ENCODE peak calls at places on chromosomes 13 and 19, in ten cellular contexts. S, P, D, A, I, Y, T, O, H and Q are unnamed samples.

GRCh38 chr13:74107598-74107997 is 26.6 kb downstream of the KLF12 start:
- DNase-seq in T (no peak), H (no peak), P (no peak), A (no peak), D (no peak), S (no peak), O (no peak), Y (no peak), I (no peak), Q (no peak)

GRCh38 chr13:49587311-49587847 is 2.0 kb upstream of the RCBTB1 start:
- DNase-seq in S (no peak), O (no peak), T (no peak), P (peak), H (no peak), I (peak), D (peak), Y (no peak), A (no peak), Q (no peak)

GRCh38 chr13:35252536-35253205 is 223.8 kb downstream of the MAB21L1 start:
- DNase-seq in A (no peak), P (no peak), S (no peak), H (no peak), O (no peak), Y (no peak), D (no peak), T (no peak), I (peak), Q (no peak)

GRCh38 chr19:27964165-27964564 is 1248.8 kb downstream of the UQCRFS1 start:
- DNase-seq in H (no peak), P (no peak), S (no peak), O (no peak), T (no peak), Y (no peak), A (no peak), I (no peak), D (peak), Q (no peak)

GRCh38 chr19:4744451-4745170 is 21.0 kb upstream of the DPP9 start:
- DNase-seq in H (no peak), I (peak), S (no peak), D (peak), O (no peak), T (no peak), Y (no peak), A (no peak), P (peak), Q (no peak)

GRCh38 chr13:44197791-44198770 is 175.5 kb upstream of the SERP2 start:
- DNase-seq in D (peak), H (no peak), A (no peak), I (peak), S (no peak), T (no peak), O (no peak), P (peak), Y (no peak), Q (no peak)

GRCh38 chr13:80340643-80341097 is 256 bp downstream of the SPRY2 start:
- DNase-seq in I (peak), H (peak), D (peak), T (no peak), A (no peak), O (no peak), S (no peak), P (peak), Y (no peak), Q (no peak)

GRCh38 chr19:51602189-51602854 is 27.9 kb downstream of the SIGLEC5 start:
- DNase-seq in H (no peak), O (no peak), T (no peak), P (no peak), I (no peak), A (no peak), D (no peak), S (no peak), Y (no peak), Q (no peak)

GRCh38 chr13:67372868-67373464 is 142.8 kb upstream of the PCDH9 start:
- DNase-seq in D (no peak), I (no peak), S (no peak), T (no peak), A (no peak), O (no peak), H (no peak), P (no peak), Y (no peak), Q (no peak)

GRCh38 chr19:46902402-46902766 is 41.6 kb downstream of the ARHGAP35 start:
- DNase-seq in I (peak), O (no peak), P (no peak), Y (no peak), T (no peak), A (no peak), H (no peak), D (peak), S (no peak), Q (no peak)

GRCh38 chr19:44641460-44641859 is 2.2 kb upstream of the PVR start:
- DNase-seq in Y (no peak), H (no peak), D (no peak), A (no peak), T (no peak), I (no peak), S (no peak), P (no peak), O (no peak), Q (no peak)

GRCh38 chr13:42474954-42475353 is 99.0 kb upstream of the TNFSF11 start:
- DNase-seq in T (no peak), O (no peak), D (peak), P (peak), A (no peak), S (no peak), H (no peak), I (no peak), Y (no peak), Q (no peak)

GRCh38 chr13:39538826-39539555 is 64.0 kb downstream of the LHFPL6 start:
- DNase-seq in O (no peak), T (no peak), S (no peak), H (no peak), P (peak), I (no peak), D (peak), Y (no peak), A (no peak), Q (no peak)

GRCh38 chr13:85508683-85509329 is 290.4 kb downstream of the SLITRK6 start:
- DNase-seq in S (no peak), T (peak), H (no peak), I (peak), Y (no peak), A (no peak), P (peak), O (no peak), D (peak), Q (no peak)

GRCh38 chr19:19782783-19783182 is 38.8 kb downstream of the ZNF506 start:
- DNase-seq in P (no peak), T (no peak), D (no peak), I (no peak), Y (no peak), H (no peak), A (no peak), S (no peak), O (no peak), Q (no peak)

GRCh38 chr13:27327633-27328032 is 57.0 kb downstream of the RASL11A start:
- DNase-seq in D (no peak), S (no peak), P (no peak), H (no peak), O (no peak), A (no peak), Y (no peak), I (no peak), T (no peak), Q (no peak)

GRCh38 chr13:99517984-99518383 is 16.7 kb downstream of the TM9SF2 start:
- DNase-seq in P (no peak), S (no peak), T (no peak), O (no peak), A (no peak), D (no peak), I (no peak), Y (no peak), H (no peak), Q (no peak)

GRCh38 chr19:48874309-48875135 is 2.3 kb downstream of the PPP1R15A start:
- DNase-seq in I (peak), P (peak), O (no peak), S (no peak), A (no peak), H (peak), Y (no peak), T (no peak), D (peak), Q (no peak)

GRCh38 chr19:10604460-10604980 is 17.4 kb upstream of the AP1M2 start:
- DNase-seq in A (peak), I (no peak), T (no peak), D (no peak), Y (peak), H (peak), P (no peak), S (no peak), O (peak), Q (no peak)

GRCh38 chr13:39039033-39039432 is 777 bp downstream of the NHLRC3 start:
- DNase-seq in T (no peak), H (no peak), S (no peak), O (no peak), P (no peak), I (no peak), A (no peak), Y (no peak), D (no peak), Q (no peak)

GRCh38 chr13:105291987-105292386 is 1243.5 kb downstream of the EFNB2 start:
- DNase-seq in P (no peak), H (no peak), A (no peak), T (no peak), I (no peak), D (no peak), S (no peak), O (no peak), Y (no peak), Q (no peak)

GRCh38 chr13:53781941-53782340 is 753.3 kb downstream of the OLFM4 start:
- DNase-seq in H (no peak), A (no peak), Y (no peak), O (no peak), S (no peak), T (no peak), I (no peak), D (no peak), P (no peak), Q (no peak)

GRCh38 chr13:29369060-29369743 is 226.3 kb downstream of the SLC7A1 start:
- DNase-seq in I (peak), D (peak), P (peak), T (no peak), S (no peak), H (no peak), A (peak), Y (peak), O (no peak), Q (no peak)
- TF ChIP-seq CTCF in I (peak), D (peak), P (peak), T (peak), S (peak), H (no peak), A (peak), Y (peak), O (peak), Q (peak)

GRCh38 chr13:94209110-94209509 is 270.4 kb downstream of the DCT start:
- DNase-seq in I (no peak), H (no peak), Y (no peak), A (no peak), O (no peak), P (no peak), D (no peak), T (no peak), S (no peak), Q (no peak)
- TF ChIP-seq CTCF in I (no peak), H (no peak), Y (no peak), A (no peak), O (no peak), P (no peak), D (no peak), T (no peak), S (no peak), Q (no peak)

GRCh38 chr13:109192306-109192705 is 562.9 kb downstream of the MYO16 start:
- DNase-seq in D (no peak), A (no peak), H (no peak), O (no peak), P (no peak), I (no peak), Y (no peak), S (no peak), T (no peak), Q (no peak)

GRCh38 chr13:109198585-109198984 is 569.2 kb downstream of the MYO16 start:
- DNase-seq in H (no peak), S (no peak), Y (no peak), A (no peak), T (no peak), I (peak), D (peak), O (no peak), P (no peak), Q (no peak)

GRCh38 chr13:109200556-109200955 is 571.1 kb downstream of the MYO16 start:
- DNase-seq in I (no peak), D (no peak), T (no peak), Y (no peak), A (no peak), H (no peak), S (no peak), O (no peak), P (no peak), Q (no peak)

GRCh38 chr13:109199280-109199679 is 569.9 kb downstream of the MYO16 start:
- DNase-seq in H (no peak), A (no peak), Y (no peak), I (no peak), P (no peak), T (no peak), D (no peak), S (no peak), O (no peak), Q (no peak)

DNA sequence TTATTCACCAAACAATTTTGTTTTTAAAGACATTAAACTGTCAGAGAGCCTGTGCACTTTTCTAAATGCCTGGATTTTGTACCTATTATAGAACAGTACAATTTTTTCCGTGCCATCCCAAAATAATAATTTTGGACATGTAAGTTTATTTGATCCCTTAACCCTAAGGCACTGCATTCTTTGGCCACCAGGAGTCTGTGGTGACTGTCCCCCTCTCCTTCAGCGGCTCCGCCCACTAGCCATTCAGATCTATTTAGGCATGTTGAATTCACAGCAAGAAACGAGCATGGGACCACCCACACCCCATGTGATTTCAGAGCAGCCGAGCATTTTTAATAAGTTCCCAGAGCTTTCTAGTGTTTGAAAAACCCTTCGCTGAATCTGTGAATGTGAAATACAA is 567.5 kb downstream of the MYO16 start:
- DNase-seq in P (no peak), H (no peak), S (no peak), T (peak), O (no peak), D (no peak), A (peak), I (no peak), Y (no peak), Q (no peak)
- TF ChIP-seq CTCF in P (peak), H (no peak), S (peak), T (no peak), O (no peak), D (no peak), A (peak), I (no peak), Y (no peak), Q (no peak)

GRCh38 chr19:38211206-38211605 is 12.8 kb downstream of the DPF1 start:
- DNase-seq in Y (peak), O (no peak), T (peak), P (no peak), D (no peak), I (no peak), A (no peak), H (no peak), S (no peak), Q (no peak)
- TF ChIP-seq CTCF in Y (no peak), O (no peak), T (no peak), P (peak), D (peak), I (peak), A (peak), H (no peak), S (peak), Q (no peak)

GRCh38 chr19:14078406-14078805 is 5.8 kb downstream of the MISP3 start:
- DNase-seq in S (no peak), T (no peak), O (no peak), I (no peak), D (no peak), H (no peak), A (no peak), Y (no peak), P (no peak), Q (no peak)

GRCh38 chr19:14070268-14071050 is 2.1 kb upstream of the MISP3 start:
- DNase-seq in T (no peak), Y (no peak), D (no peak), A (no peak), I (no peak), S (no peak), H (no peak), P (no peak), O (peak), Q (no peak)

GRCh38 chr19:14072535-14073231 is at the start of gene MISP3:
- DNase-seq in P (no peak), O (peak), Y (peak), D (peak), A (no peak), H (peak), T (no peak), I (no peak), S (no peak), Q (no peak)

GRCh38 chr19:14073232-14073924 is 792 bp downstream of the MISP3 start:
- DNase-seq in A (peak), P (peak), S (peak), T (peak), Y (peak), O (peak), H (peak), D (peak), I (peak), Q (no peak)

DNA sequence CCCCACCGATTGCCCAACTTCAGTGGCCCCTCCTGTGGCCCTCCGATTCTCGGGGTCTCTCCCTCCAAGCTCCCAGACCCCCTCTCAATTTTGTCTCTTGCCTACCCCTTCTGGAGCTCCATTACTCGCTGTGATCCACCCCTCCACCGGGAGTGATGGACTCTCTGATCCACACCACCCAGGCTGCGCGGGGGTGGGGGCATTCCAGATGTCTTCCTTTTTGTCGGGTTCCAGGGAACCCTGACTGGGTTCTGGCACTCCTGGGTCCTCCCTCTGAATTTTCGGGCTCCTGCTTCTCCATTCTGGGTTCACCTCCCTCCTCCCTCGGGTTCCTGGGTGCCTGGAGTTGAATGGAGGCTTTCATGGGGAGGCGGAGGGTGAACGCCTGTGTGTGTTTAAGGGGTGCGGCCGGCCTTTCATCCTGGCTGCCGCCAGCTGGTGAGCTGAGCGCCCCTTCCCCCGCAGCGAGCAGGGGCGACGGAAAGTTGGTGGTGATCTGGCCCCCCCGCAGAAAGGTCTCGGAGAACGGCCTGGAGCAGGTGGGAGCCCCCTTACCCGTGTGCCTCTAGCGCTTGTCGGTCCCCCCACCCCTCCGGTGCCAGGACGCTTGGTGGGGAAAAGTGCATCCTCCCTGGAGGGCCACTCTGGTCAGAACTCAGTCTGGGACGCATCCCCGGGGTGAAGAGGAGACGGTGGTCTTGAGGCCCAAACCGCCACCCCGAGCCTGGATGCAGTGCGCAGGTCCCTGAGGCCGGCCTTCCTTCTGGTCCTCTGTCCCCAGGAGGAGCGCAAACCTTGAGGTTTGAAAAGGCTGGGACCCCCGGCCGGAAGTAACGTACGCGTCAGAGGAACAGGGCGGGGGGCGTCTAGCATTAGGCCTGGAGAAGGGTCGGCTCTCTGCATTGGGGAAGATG is 1.6 kb downstream of the MISP3 start:
- DNase-seq in P (no peak), O (no peak), I (peak), S (no peak), D (no peak), H (no peak), A (no peak), T (no peak), Y (peak), Q (no peak)
- TF ChIP-seq CTCF in P (no peak), O (no peak), I (no peak), S (no peak), D (no peak), H (no peak), A (no peak), T (no peak), Y (peak), Q (no peak)

DNA sequence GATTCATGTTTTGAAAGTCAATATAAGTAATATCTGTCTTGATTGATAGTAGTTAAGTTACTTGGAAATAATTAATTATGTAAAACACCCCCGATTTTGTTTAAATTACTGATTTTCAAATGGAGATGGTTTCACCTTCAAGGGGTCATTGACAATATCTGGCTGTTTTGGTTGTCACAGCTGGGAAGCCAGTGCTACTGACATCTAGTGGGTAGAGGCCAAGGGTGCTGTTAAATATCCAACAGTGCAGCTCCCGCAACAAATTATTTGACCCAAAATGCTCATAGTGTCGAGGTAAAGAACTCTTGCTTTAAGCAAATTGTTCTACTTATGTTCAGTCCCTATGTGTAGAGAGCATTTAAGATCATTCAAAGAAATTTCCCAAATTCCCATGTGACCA is 50.6 kb upstream of the PCDH20 start:
- DNase-seq in P (no peak), A (peak), I (peak), O (no peak), S (no peak), D (no peak), Y (no peak), T (peak), H (no peak), Q (no peak)
- TF ChIP-seq CTCF in P (peak), A (no peak), I (peak), O (peak), S (peak), D (no peak), Y (no peak), T (no peak), H (no peak), Q (no peak)

DNA sequence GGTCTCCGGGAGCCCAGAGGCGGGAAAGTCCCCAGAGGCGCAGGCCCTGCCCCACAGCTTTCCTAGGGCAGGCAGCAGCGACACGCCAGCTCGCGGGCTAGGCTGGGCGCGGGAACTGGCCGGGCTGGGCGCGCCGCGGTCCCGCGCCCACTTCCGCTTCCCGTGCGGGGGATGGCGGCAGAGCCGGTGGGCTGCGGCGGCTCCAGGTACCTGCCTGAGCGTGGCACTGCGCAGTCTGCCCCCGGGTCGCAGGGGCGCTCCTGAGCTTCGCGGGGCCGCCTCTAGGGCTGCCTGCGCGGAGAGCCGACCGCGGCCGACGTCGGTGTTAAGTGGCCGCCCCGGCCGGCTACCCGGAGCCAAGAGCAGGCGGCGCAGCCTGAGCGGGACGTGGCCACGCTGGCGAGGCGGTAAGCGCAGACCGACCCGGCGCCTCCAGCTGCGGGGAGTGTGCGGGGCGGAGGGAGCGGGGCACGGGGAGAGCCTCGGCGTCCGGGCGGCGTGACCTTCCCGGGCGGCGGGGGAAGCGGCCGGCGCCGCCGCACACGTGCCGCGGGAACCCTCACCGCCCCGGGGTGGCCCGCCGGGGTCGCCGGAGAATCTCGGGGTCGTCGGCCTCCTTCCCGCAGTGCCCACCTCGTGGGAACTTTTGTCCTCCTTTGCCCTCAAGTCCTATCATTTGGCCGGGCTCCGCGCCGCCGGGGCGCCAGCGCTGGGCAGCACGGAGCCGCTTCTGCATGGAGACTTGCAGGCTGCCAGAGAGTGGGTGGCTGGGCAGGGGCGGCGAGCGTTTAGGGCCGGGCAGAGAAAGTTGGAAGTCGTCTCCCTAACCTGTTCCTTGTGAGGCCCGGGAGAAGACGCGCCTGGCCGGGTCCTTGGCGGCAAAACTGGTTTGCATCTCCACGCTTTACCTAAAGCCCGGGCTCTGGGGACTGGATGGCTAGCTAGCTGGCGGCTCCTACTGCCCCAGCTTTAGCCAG is 31.4 kb upstream of the MPHOSPH8 start:
- DNase-seq in Y (peak), O (peak), I (no peak), S (peak), T (peak), A (peak), D (peak), P (no peak), H (peak), Q (peak)
- TF ChIP-seq CTCF in Y (peak), O (peak), I (peak), S (peak), T (no peak), A (no peak), D (no peak), P (no peak), H (no peak), Q (no peak)